ENCODE peak calls at places on chromosomes 6 and 20, in five cellular contexts. U is CD8-positive, alpha-beta T cell; P is colonic mucosa; D is heart right ventricle; V is aorta. L is an unnamed sample. For H3K4me1, the result is how much of the 10 kb centered on the place peaks cover.

GRCh38 chr6:21049572-21049971 is 515.3 kb downstream of the CDKAL1 start:
- DNase-seq in U (no peak), P (no peak), D (no peak), V (no peak), L (no peak)

GRCh38 chr6:36834576-36835293 is 4.5 kb downstream of the CPNE5 start:
- DNase-seq in U (no peak), P (no peak), D (no peak), V (no peak), L (no peak)

GRCh38 chr6:54286141-54286540 is 22.1 kb upstream of the TINAG start:
- DNase-seq in U (no peak), P (no peak), D (no peak), V (no peak), L (no peak)

GRCh38 chr6:5738211-5738610 is 268.5 kb downstream of the NRN1 start:
- DNase-seq in U (no peak), P (no peak), D (no peak), V (no peak), L (no peak)

GRCh38 chr20:2387180-2387577 is 6.5 kb downstream of the TGM6 start:
- DNase-seq in U (peak), P (peak), D (no peak), V (no peak), L (no peak)

GRCh38 chr6:110357298-110357695 is 852 bp downstream of the METTL24 start:
- DNase-seq in U (no peak), P (no peak), D (no peak), V (no peak), L (no peak)

GRCh38 chr6:83853178-83853967 is at the start of gene RIPPLY2:
- DNase-seq in U (no peak), P (peak), D (peak), V (peak), L (no peak)

GRCh38 chr6:19399406-19399805 is 437.8 kb upstream of the ID4 start:
- DNase-seq in U (no peak), P (no peak), D (no peak), V (no peak), L (no peak)

GRCh38 chr6:19052219-19052618 is 665.1 kb downstream of the RNF144B start:
- DNase-seq in U (no peak), P (no peak), D (no peak), V (no peak), L (no peak)

GRCh38 chr20:11807070-11807741 is 110.5 kb upstream of the BTBD3 start:
- DNase-seq in U (no peak), P (no peak), D (no peak), V (no peak), L (no peak)

GRCh38 chr20:23108871-23109270 is 22.7 kb upstream of the CD93 start:
- DNase-seq in U (no peak), P (no peak), D (no peak), V (no peak), L (peak)

GRCh38 chr6:43089467-43089866 is 13.4 kb downstream of the PTK7 start:
- DNase-seq in U (no peak), P (no peak), D (no peak), V (no peak), L (no peak)

GRCh38 chr6:20126789-20127653 is 85.2 kb downstream of the MBOAT1 start:
- DNase-seq in U (peak), P (peak), D (peak), V (peak), L (peak)

GRCh38 chr20:1005452-1006027 is 3.4 kb upstream of the RSPO4 start:
- DNase-seq in U (no peak), P (peak), D (no peak), V (no peak), L (no peak)

GRCh38 chr20:2746636-2747265 is 53.7 kb downstream of the CPXM1 start:
- DNase-seq in U (peak), P (peak), D (no peak), V (no peak), L (no peak)

GRCh38 chr6:87093651-87094050 is 1.3 kb downstream of the CGA start:
- DNase-seq in U (no peak), P (no peak), D (no peak), V (no peak), L (no peak)

GRCh38 chr20:63957690-63958441 is 1.6 kb upstream of the UCKL1 start:
- DNase-seq in U (no peak), P (peak), D (no peak), V (no peak), L (peak)

GRCh38 chr20:47544852-47545251 is 43.2 kb downstream of the NCOA3 start:
- DNase-seq in U (no peak), P (no peak), D (no peak), V (no peak), L (no peak)

GRCh38 chr6:56714273-56714672 is 71.6 kb upstream of the DST start:
- DNase-seq in U (no peak), P (no peak), D (no peak), V (no peak), L (no peak)

GRCh38 chr6:57221936-57222683 is at the start of gene RAB23:
- DNase-seq in U (peak), P (peak), D (peak), V (peak), L (peak)

GRCh38 chr6:15430947-15431405 is 185.1 kb downstream of the JARID2 start:
- DNase-seq in U (no peak), P (no peak), D (no peak), V (no peak), L (no peak)

GRCh38 chr6:47093169-47093568 is 51.0 kb upstream of the ADGRF1 start:
- DNase-seq in U (no peak), P (peak), D (no peak), V (no peak), L (no peak)

GRCh38 chr6:45640081-45640491 is 262.4 kb upstream of the SUPT3H start:
- DNase-seq in U (no peak), P (no peak), D (no peak), V (no peak), L (no peak)

GRCh38 chr20:20267685-20268429 is 100.0 kb upstream of the INSM1 start:
- DNase-seq in U (no peak), P (no peak), D (peak), V (no peak), L (no peak)

GRCh38 chr6:3849681-3850450 is 693 bp downstream of the FAM50B start:
- DNase-seq in U (peak), P (peak), D (peak), V (peak), L (peak)

GRCh38 chr20:1427457-1428054 is 34.7 kb upstream of the FKBP1A start:
- DNase-seq in U (no peak), P (no peak), D (no peak), V (no peak), L (no peak)

GRCh38 chr6:66526061-66526460 is 819.0 kb upstream of the EYS start:
- DNase-seq in U (no peak), P (no peak), D (no peak), V (no peak), L (no peak)

GRCh38 chr20:24109537-24109936 is 121.0 kb upstream of the GGTLC1 start:
- DNase-seq in U (no peak), P (no peak), D (no peak), V (no peak), L (no peak)

GRCh38 chr6:43771210-43771857 is 1.3 kb downstream of the VEGFA start:
- DNase-seq in U (peak), P (peak), D (peak), V (peak), L (peak)

GRCh38 chr6:10720229-10720959 is 2.5 kb upstream of the TMEM14C start:
- DNase-seq in U (peak), P (peak), D (peak), V (peak), L (peak)

GRCh38 chr6:31727717-31728671 is 1.1 kb downstream of the DDAH2 start:
- DNase-seq in U (no peak), P (no peak), D (peak), V (peak), L (no peak)

GRCh38 chr6:4346659-4347333 is 211.4 kb upstream of the ECI2 start:
- DNase-seq in U (no peak), P (no peak), D (peak), V (no peak), L (peak)

GRCh38 chr20:34753706-34754461 is 49.7 kb downstream of the TP53INP2 start:
- DNase-seq in U (no peak), P (no peak), D (no peak), V (no peak), L (no peak)

DNA sequence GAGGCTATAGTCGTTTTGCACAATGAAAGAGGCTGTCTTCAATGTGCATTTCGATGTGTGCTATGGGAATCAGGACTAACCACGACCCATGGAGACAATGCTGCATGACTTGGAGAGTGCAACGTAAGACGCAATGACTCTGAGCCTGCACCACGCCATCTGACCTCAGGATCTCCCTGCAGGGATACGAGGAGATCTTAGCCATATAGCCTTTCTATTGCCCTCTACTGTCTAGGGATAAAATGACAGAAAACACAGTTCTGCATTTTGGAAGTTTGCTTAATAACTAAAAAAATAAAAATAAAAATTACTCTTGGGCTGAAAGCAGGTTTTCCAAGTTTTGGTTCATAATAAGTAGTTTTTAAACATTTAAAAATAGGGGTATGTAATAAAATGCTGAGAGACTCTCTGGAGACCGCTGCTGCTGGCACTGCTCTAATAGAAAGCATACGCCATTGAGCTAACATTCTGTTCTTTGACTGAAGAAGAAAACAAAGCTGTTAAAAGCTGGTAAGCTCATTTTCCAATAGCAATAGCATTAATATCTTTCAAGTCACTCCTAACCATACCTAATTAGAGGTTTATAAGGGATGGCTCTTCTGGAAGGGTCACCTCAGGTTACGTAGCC is 87.2 kb downstream of the PDE7B start:
- DNase-seq in U (no peak), P (no peak), D (peak), V (no peak), L (peak)
- H3K4me3 ChIP-seq in U (no peak), P (no peak), D (no peak), V (peak), L (peak)

GRCh38 chr6:71011861-71012260 is 55.0 kb upstream of the B3GAT2 start:
- DNase-seq in U (no peak), P (no peak), D (no peak), V (no peak), L (no peak)
- H3K4me1 ChIP-seq in U (under half), P (under half), D (under half), V (under half), L (under half)

GRCh38 chr6:97669191-97669651 is 386.2 kb upstream of the MMS22L start:
- DNase-seq in U (no peak), P (no peak), D (peak), V (no peak), L (peak)

GRCh38 chr6:97665410-97665809 is 382.4 kb upstream of the MMS22L start:
- DNase-seq in U (no peak), P (no peak), D (no peak), V (no peak), L (no peak)

GRCh38 chr6:97666889-97667288 is 383.9 kb upstream of the MMS22L start:
- DNase-seq in U (no peak), P (no peak), D (no peak), V (no peak), L (no peak)

GRCh38 chr6:97663252-97663651 is 380.2 kb upstream of the MMS22L start:
- DNase-seq in U (no peak), P (no peak), D (no peak), V (no peak), L (no peak)

GRCh38 chr6:97668716-97669115 is 385.7 kb upstream of the MMS22L start:
- DNase-seq in U (no peak), P (no peak), D (peak), V (no peak), L (peak)
- H3K4me3 ChIP-seq in U (no peak), P (no peak), D (peak), V (no peak), L (peak)

GRCh38 chr6:35737413-35738211 is 780 bp downstream of the ARMC12 start:
- DNase-seq in U (no peak), P (peak), D (no peak), V (no peak), L (no peak)

GRCh38 chr6:35739645-35740517 is 3.0 kb downstream of the ARMC12 start:
- DNase-seq in U (no peak), P (no peak), D (no peak), V (no peak), L (no peak)

GRCh38 chr6:35736293-35736894 is 438 bp upstream of the ARMC12 start:
- DNase-seq in U (peak), P (peak), D (peak), V (peak), L (peak)

GRCh38 chr6:35735452-35735851 is 1.4 kb upstream of the ARMC12 start:
- DNase-seq in U (no peak), P (peak), D (peak), V (no peak), L (no peak)

DNA sequence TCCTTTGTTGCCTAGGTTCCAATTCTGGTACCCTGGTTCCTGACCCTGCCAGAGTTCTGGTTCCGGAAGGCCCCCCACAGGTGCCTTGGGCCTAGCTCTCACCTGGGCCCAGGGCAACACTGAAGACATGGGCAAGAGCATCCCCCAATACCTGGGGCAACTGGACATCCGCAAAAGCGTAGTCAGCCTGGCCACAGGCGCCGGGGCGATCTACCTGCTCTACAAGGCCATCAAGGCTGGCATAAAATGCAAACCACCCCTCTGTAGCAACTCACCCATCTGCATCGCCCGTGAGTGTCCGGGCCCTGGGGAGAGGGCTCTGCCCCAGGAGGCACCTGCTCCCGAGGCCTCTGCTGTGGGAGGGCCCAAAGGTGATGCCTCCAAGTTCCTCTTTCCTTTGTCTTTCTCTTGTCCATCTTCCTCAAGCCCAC is at the start of gene ARMC12:
- DNase-seq in U (no peak), P (no peak), D (peak), V (no peak), L (no peak)
- H3K4me1 ChIP-seq in U (half or more), P (under half), D (under half), V (under half), L (under half)

GRCh38 chr6:111792241-111792640 is 81.0 kb downstream of the FYN start:
- DNase-seq in U (no peak), P (no peak), D (no peak), V (no peak), L (no peak)
- H3K4me3 ChIP-seq in U (no peak), P (no peak), D (no peak), V (no peak), L (no peak)

GRCh38 chr20:59121714-59122376 is 41.8 kb upstream of the ZNF831 start:
- DNase-seq in U (no peak), P (no peak), D (no peak), V (no peak), L (no peak)
- H3K4me1 ChIP-seq in U (half or more), P (under half), D (under half), V (under half), L (under half)

GRCh38 chr6:16749516-16750485 is 11.5 kb downstream of the ATXN1 start:
- DNase-seq in U (no peak), P (no peak), D (no peak), V (no peak), L (no peak)
- H3K4me3 ChIP-seq in U (no peak), P (no peak), D (no peak), V (no peak), L (no peak)

GRCh38 chr6:117911660-117912059 is 4.6 kb downstream of the SLC35F1 start:
- DNase-seq in U (no peak), P (no peak), D (no peak), V (no peak), L (no peak)
- H3K4me1 ChIP-seq in U (under half), P (under half), D (under half), V (under half), L (under half)

DNA sequence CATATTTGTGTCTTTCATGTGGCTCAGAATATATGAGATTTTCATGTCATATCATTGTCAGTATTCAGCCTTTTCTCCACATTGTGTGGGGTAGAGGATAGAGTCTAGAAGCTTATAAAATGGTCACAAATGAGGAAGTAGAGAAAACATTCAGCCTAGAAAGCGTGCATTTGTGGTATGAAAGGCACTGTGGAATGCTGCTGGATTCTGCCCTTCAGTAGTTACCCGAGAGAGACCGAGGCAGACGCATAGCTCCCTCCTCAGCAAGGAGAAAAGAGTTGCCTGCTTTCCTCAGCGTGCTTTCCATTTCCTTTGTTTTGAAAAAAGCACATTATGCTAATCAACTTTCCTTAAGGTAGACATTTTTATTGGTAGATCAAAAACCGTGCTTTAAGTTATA is 28.7 kb downstream of the MYB start:
- DNase-seq in U (peak), P (no peak), D (no peak), V (no peak), L (no peak)
- H3K4me3 ChIP-seq in U (peak), P (no peak), D (no peak), V (no peak), L (no peak)

L was measured in heart left ventricle.